ENCODE peak calls at places on chromosomes 6 and 20, in seven cellular contexts. P is astrocyte, S is lower lobe of right lung, B is adrenal gland, H is transverse colon, J is uterus, X is fibroblast of lung. I is an unnamed sample. For H3K4me1, the result is how much of the 10 kb centered on the place peaks cover.

GRCh38 chr6:85676086-85676729 is 33.5 kb upstream of the SYNCRIP start:
- DNase-seq in P (no peak), S (no peak), B (no peak), H (no peak), J (no peak), X (no peak), I (no peak)

GRCh38 chr20:3995749-3996305 is 19.5 kb downstream of the RNF24 start:
- DNase-seq in P (no peak), S (no peak), B (no peak), H (no peak), J (no peak), X (no peak), I (no peak)

GRCh38 chr20:24384865-24385264 is 84.6 kb upstream of the SYNDIG1 start:
- DNase-seq in P (no peak), S (no peak), B (no peak), H (no peak), J (no peak), X (no peak), I (no peak)

GRCh38 chr6:37695273-37695672 is 2.4 kb downstream of the MDGA1 start:
- DNase-seq in P (no peak), S (no peak), B (no peak), H (no peak), J (no peak), X (no peak), I (no peak)

GRCh38 chr20:48828734-48829460 is 1.1 kb upstream of the PREX1 start:
- DNase-seq in P (no peak), S (no peak), B (no peak), H (no peak), J (no peak), X (no peak), I (no peak)

GRCh38 chr6:159790149-159790946 is at the start of gene MRPL18:
- DNase-seq in P (peak), S (peak), B (peak), H (peak), J (peak), X (peak), I (peak)

GRCh38 chr6:44508646-44509045 is 121.1 kb downstream of the CDC5L start:
- DNase-seq in P (peak), S (no peak), B (no peak), H (no peak), J (no peak), X (peak), I (no peak)

GRCh38 chr6:73823832-73824231 is 127.8 kb downstream of the CD109 start:
- DNase-seq in P (no peak), S (no peak), B (no peak), H (no peak), J (no peak), X (no peak), I (no peak)

GRCh38 chr6:36590237-36590636 is 3.9 kb upstream of the SRSF3 start:
- DNase-seq in P (peak), S (no peak), B (peak), H (no peak), J (no peak), X (peak), I (peak)

GRCh38 chr6:25006565-25007001 is 70.8 kb upstream of the RIPOR2 start:
- DNase-seq in P (no peak), S (peak), B (peak), H (peak), J (peak), X (peak), I (peak)

GRCh38 chr6:159953091-159953581 is 15.7 kb upstream of the IGF2R start:
- DNase-seq in P (no peak), S (peak), B (peak), H (no peak), J (no peak), X (peak), I (peak)

GRCh38 chr6:112879920-112880413 is 532.8 kb downstream of the RFPL4B start:
- DNase-seq in P (peak), S (peak), B (no peak), H (peak), J (no peak), X (peak), I (no peak)

GRCh38 chr6:159221486-159222170 is 52.4 kb downstream of the FNDC1 start:
- DNase-seq in P (peak), S (no peak), B (no peak), H (no peak), J (no peak), X (peak), I (no peak)

GRCh38 chr20:31790401-31790800 is 28.8 kb upstream of the MYLK2 start:
- DNase-seq in P (peak), S (no peak), B (no peak), H (no peak), J (no peak), X (peak), I (no peak)

GRCh38 chr6:85756982-85757381 is 114.3 kb upstream of the SYNCRIP start:
- DNase-seq in P (peak), S (no peak), B (no peak), H (no peak), J (no peak), X (peak), I (peak)

GRCh38 chr20:16801919-16802651 is 53.9 kb downstream of the OTOR start:
- DNase-seq in P (peak), S (peak), B (peak), H (peak), J (peak), X (peak), I (no peak)

GRCh38 chr6:38271081-38271480 is 368.6 kb downstream of the BTBD9 start:
- DNase-seq in P (peak), S (no peak), B (no peak), H (no peak), J (no peak), X (peak), I (no peak)

GRCh38 chr6:165805067-165805525 is 142.1 kb upstream of the PDE10A start:
- DNase-seq in P (no peak), S (no peak), B (no peak), H (no peak), J (no peak), X (no peak), I (no peak)

GRCh38 chr6:80143312-80143960 is 37.0 kb downstream of the BCKDHB start:
- DNase-seq in P (peak), S (peak), B (peak), H (peak), J (peak), X (peak), I (peak)

GRCh38 chr20:64264091-64264490 is 8.5 kb downstream of the PCMTD2 start:
- DNase-seq in P (no peak), S (no peak), B (no peak), H (no peak), J (no peak), X (no peak), I (no peak)

GRCh38 chr6:75852721-75853120 is 103.7 kb downstream of the MYO6 start:
- DNase-seq in P (peak), S (no peak), B (no peak), H (no peak), J (no peak), X (peak), I (no peak)

GRCh38 chr6:139422105-139423036 is 47.9 kb upstream of the CITED2 start:
- DNase-seq in P (no peak), S (no peak), B (no peak), H (no peak), J (no peak), X (no peak), I (no peak)

GRCh38 chr6:38814761-38815160 is 99.7 kb downstream of the DNAH8 start:
- DNase-seq in P (no peak), S (no peak), B (no peak), H (no peak), J (no peak), X (no peak), I (no peak)

GRCh38 chr6:120534954-120535353 is 799.3 kb downstream of the TBC1D32 start:
- DNase-seq in P (no peak), S (no peak), B (no peak), H (no peak), J (no peak), X (no peak), I (no peak)
- H3K27ac ChIP-seq in P (no peak), S (no peak), B (no peak), H (no peak), J (no peak), X (no peak), I (no peak)

DNA sequence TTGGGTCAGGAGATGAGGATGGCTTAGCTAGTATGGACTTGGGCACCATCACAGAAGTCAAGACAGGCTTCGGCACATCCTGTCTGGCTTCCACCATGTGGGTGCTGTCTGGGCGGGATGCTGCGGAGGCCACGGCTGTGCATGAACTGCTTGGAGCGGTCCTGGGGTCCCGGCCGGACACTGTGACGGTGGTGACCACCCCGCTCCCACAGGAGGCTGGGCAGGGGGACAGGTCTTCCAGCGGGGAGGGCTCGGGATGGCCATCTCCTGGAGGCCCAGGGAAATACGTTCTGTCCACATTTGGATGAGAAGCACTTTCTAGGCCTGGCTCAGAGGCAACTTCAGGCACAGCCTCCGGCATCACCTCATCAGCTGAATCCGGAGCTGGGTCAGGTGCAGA is 32.1 kb upstream of the TCFL5 start:
- DNase-seq in P (no peak), S (peak), B (no peak), H (no peak), J (no peak), X (no peak), I (no peak)
- TF ChIP-seq CTCF in P (no peak), S (no peak), B (no peak), H (no peak), J (no peak), X (peak), I (peak)

GRCh38 chr6:42392871-42393270 is 58.9 kb downstream of the TRERF1 start:
- DNase-seq in P (no peak), S (no peak), B (no peak), H (no peak), J (no peak), X (no peak), I (no peak)

GRCh38 chr6:42394151-42394550 is 57.6 kb downstream of the TRERF1 start:
- DNase-seq in P (no peak), S (no peak), B (no peak), H (no peak), J (no peak), X (no peak), I (no peak)

GRCh38 chr6:42393339-42393738 is 58.4 kb downstream of the TRERF1 start:
- DNase-seq in P (no peak), S (no peak), B (no peak), H (peak), J (no peak), X (no peak), I (no peak)

GRCh38 chr6:42390228-42390934 is 61.3 kb downstream of the TRERF1 start:
- DNase-seq in P (no peak), S (no peak), B (no peak), H (peak), J (no peak), X (no peak), I (no peak)

GRCh38 chr6:42391441-42391840 is 60.3 kb downstream of the TRERF1 start:
- DNase-seq in P (no peak), S (no peak), B (no peak), H (no peak), J (no peak), X (no peak), I (no peak)
- H3K4me1 ChIP-seq in P (under half), S (under half), B (under half), H (under half), J (under half), X (under half), I (under half)

DNA sequence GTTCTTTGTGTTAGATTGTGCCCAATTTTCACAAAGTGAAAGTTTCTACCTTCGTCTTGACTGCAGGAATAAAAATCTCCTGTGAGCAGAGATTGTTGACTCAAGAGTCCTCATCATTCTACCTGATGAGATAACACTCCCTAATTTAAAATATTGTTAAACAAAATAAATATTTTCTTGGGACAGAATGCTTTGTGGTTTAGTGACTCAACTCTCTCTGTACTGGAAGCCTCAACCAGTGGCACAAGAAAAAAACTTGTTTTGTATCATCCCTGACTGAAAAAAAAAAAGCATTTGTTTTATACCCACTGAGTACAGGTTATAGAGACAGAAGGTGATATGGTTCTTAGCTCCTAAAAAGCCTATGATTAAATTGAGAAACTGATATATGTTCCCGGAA is 78.9 kb downstream of the CRYBG1 start:
- DNase-seq in P (no peak), S (no peak), B (no peak), H (no peak), J (no peak), X (peak), I (peak)
- H3K27ac ChIP-seq in P (no peak), S (no peak), B (no peak), H (no peak), J (no peak), X (no peak), I (no peak)

GRCh38 chr6:15623282-15624116 is 39.3 kb downstream of the DTNBP1 start:
- DNase-seq in P (no peak), S (no peak), B (no peak), H (no peak), J (no peak), X (no peak), I (no peak)
- TF ChIP-seq CTCF in P (peak), S (peak), B (peak), H (peak), J (peak), X (peak), I (peak)

GRCh38 chr20:44584103-44584690 is 1.8 kb downstream of the PKIG start:
- DNase-seq in P (no peak), S (no peak), B (no peak), H (no peak), J (no peak), X (no peak), I (no peak)
- H3K4me1 ChIP-seq in P (under half), S (half or more), B (under half), H (under half), J (under half), X (under half), I (under half)

GRCh38 chr20:50957276-50957675 is 1.1 kb downstream of the DPM1 start:
- DNase-seq in P (peak), S (no peak), B (no peak), H (no peak), J (no peak), X (peak), I (no peak)
- H3K27ac ChIP-seq in P (peak), S (peak), B (peak), H (no peak), J (no peak), X (peak), I (peak)

GRCh38 chr6:167679791-167680604 is 146.7 kb upstream of the AFDN start:
- DNase-seq in P (no peak), S (no peak), B (no peak), H (no peak), J (no peak), X (no peak), I (no peak)

GRCh38 chr6:167678102-167679101 is 148.3 kb upstream of the AFDN start:
- DNase-seq in P (no peak), S (no peak), B (no peak), H (peak), J (peak), X (peak), I (no peak)

GRCh38 chr6:167677422-167677789 is 149.3 kb upstream of the AFDN start:
- DNase-seq in P (no peak), S (no peak), B (no peak), H (no peak), J (no peak), X (no peak), I (no peak)

GRCh38 chr6:167680605-167681149 is 146.0 kb upstream of the AFDN start:
- DNase-seq in P (no peak), S (no peak), B (no peak), H (no peak), J (no peak), X (no peak), I (no peak)

DNA sequence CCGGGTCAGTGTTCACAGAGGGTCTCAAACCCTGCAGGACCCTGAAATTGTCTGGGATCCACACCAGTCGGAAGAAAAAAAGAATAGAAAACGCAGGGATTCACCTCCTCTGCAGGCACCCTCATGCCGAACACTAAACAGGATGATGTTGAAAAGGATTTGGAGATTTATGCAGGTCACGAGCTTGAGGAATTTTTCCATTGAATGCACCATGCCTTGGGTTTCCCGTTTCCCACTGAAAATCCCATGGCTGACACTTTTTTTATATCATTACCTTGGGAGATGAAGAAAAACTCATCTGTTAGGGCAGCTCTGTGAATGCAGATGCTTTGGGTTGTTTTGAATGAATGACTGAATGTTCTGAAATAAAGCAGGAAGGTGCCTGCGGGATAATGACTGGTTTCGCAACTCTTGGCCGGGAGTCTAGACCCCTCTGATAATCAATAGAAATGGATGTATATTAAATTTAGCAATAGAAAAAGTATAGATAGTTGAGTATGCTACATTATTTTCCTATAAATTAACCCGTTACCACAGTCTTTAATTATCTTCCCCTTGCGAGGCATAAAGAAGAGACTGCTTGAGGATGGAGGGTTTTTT is 147.5 kb upstream of the AFDN start:
- DNase-seq in P (no peak), S (no peak), B (no peak), H (no peak), J (no peak), X (no peak), I (no peak)
- TF ChIP-seq CTCF in P (no peak), S (no peak), B (no peak), H (no peak), J (no peak), X (no peak), I (no peak)

GRCh38 chr6:148969271-148969666 is 222.4 kb downstream of the UST start:
- DNase-seq in P (no peak), S (no peak), B (no peak), H (no peak), J (no peak), X (no peak), I (no peak)

GRCh38 chr6:148969679-148970078 is 222.8 kb downstream of the UST start:
- DNase-seq in P (peak), S (no peak), B (no peak), H (peak), J (no peak), X (peak), I (no peak)

GRCh38 chr6:148968636-148969270 is 221.9 kb downstream of the UST start:
- DNase-seq in P (peak), S (no peak), B (no peak), H (no peak), J (no peak), X (peak), I (no peak)

GRCh38 chr6:148967128-148967527 is 220.3 kb downstream of the UST start:
- DNase-seq in P (no peak), S (no peak), B (no peak), H (no peak), J (no peak), X (no peak), I (no peak)

GRCh38 chr6:148967546-148967945 is 220.7 kb downstream of the UST start:
- DNase-seq in P (no peak), S (no peak), B (no peak), H (no peak), J (no peak), X (no peak), I (no peak)
- H3K4me1 ChIP-seq in P (under half), S (under half), B (under half), H (under half), J (under half), X (under half), I (under half)

GRCh38 chr6:157432861-157433260 is 51.9 kb downstream of the ZDHHC14 start:
- DNase-seq in P (no peak), S (no peak), B (no peak), H (no peak), J (no peak), X (no peak), I (no peak)
- H3K27ac ChIP-seq in P (no peak), S (no peak), B (no peak), H (no peak), J (peak), X (no peak), I (no peak)